ENCODE peak calls at places on chromosomes 16 and 17, in six cellular contexts. One of them, this sample, is unnamed.

GRCh38 chr17:40545660-40546059 is 19.6 kb downstream of the CCR7 start:
- DNase-seq in H1: no peak
- DNase-seq in mesenchymal stem cell: no peak
- DNase-seq in IMR-90: no peak
- DNase-seq in neuronal stem cell: no peak
- DNase-seq in mesendoderm: no peak
- DNase-seq in this sample: no peak

GRCh38 chr17:82244413-82245140 is 15.7 kb downstream of the SLC16A3 start:
- DNase-seq in mesenchymal stem cell: no peak
- DNase-seq in IMR-90: no peak
- DNase-seq in neuronal stem cell: no peak
- DNase-seq in mesendoderm: no peak
- DNase-seq in H1: no peak
- DNase-seq in this sample: peak; percentile 42

GRCh38 chr16:82639666-82640336 is 13.0 kb downstream of the CDH13 start:
- DNase-seq in neuronal stem cell: peak; percentile 56
- DNase-seq in mesenchymal stem cell: peak; percentile 79
- DNase-seq in IMR-90: peak; percentile 58
- DNase-seq in H1: peak; percentile 83
- DNase-seq in mesendoderm: peak; percentile 73
- DNase-seq in this sample: no peak

GRCh38 chr17:27066315-27066714 is 227.6 kb upstream of the WSB1 start:
- DNase-seq in H1: no peak
- DNase-seq in mesenchymal stem cell: no peak
- DNase-seq in mesendoderm: no peak
- DNase-seq in neuronal stem cell: no peak
- DNase-seq in IMR-90: no peak
- DNase-seq in this sample: no peak

GRCh38 chr16:88920618-88921602 is 54.5 kb upstream of the PABPN1L start:
- DNase-seq in mesenchymal stem cell: peak; percentile 13
- DNase-seq in neuronal stem cell: no peak
- DNase-seq in mesendoderm: no peak
- DNase-seq in IMR-90: peak; percentile 61
- DNase-seq in H1: no peak
- DNase-seq in this sample: peak; percentile 77

GRCh38 chr17:45345246-45345553 is 28.4 kb upstream of the MAP3K14 start:
- DNase-seq in H1: no peak
- DNase-seq in mesendoderm: no peak
- DNase-seq in mesenchymal stem cell: no peak
- DNase-seq in IMR-90: no peak
- DNase-seq in neuronal stem cell: no peak
- DNase-seq in this sample: no peak

GRCh38 chr16:75860654-75861053 is 134.4 kb upstream of the CPHXL start:
- DNase-seq in neuronal stem cell: peak; percentile 56
- DNase-seq in mesenchymal stem cell: no peak
- DNase-seq in H1: no peak
- DNase-seq in IMR-90: no peak
- DNase-seq in mesendoderm: peak; percentile 28
- DNase-seq in this sample: no peak

GRCh38 chr17:79948918-79949645 is 86.6 kb downstream of the TBC1D16 start:
- DNase-seq in mesendoderm: no peak
- DNase-seq in IMR-90: no peak
- DNase-seq in neuronal stem cell: no peak
- DNase-seq in H1: peak; percentile 63
- DNase-seq in mesenchymal stem cell: no peak
- DNase-seq in this sample: no peak

GRCh38 chr16:79173910-79174309 is 426.6 kb downstream of the MAF start:
- DNase-seq in IMR-90: no peak
- DNase-seq in neuronal stem cell: no peak
- DNase-seq in mesendoderm: no peak
- DNase-seq in mesenchymal stem cell: no peak
- DNase-seq in H1: no peak
- DNase-seq in this sample: no peak

GRCh38 chr17:8753976-8754440 is 4.3 kb downstream of the SPDYE4 start:
- DNase-seq in IMR-90: peak; percentile 6
- DNase-seq in mesendoderm: peak; percentile 63
- DNase-seq in mesenchymal stem cell: peak; percentile 7
- DNase-seq in neuronal stem cell: no peak
- DNase-seq in H1: no peak
- DNase-seq in this sample: peak; percentile 47

GRCh38 chr16:81846105-81846504 is 67.0 kb downstream of the PLCG2 start:
- DNase-seq in IMR-90: no peak
- DNase-seq in H1: no peak
- DNase-seq in mesendoderm: no peak
- DNase-seq in mesenchymal stem cell: no peak
- DNase-seq in neuronal stem cell: no peak
- DNase-seq in this sample: no peak

GRCh38 chr17:47800686-47801085 is 20.9 kb downstream of the OSBPL7 start:
- DNase-seq in mesendoderm: no peak
- DNase-seq in mesenchymal stem cell: no peak
- DNase-seq in neuronal stem cell: no peak
- DNase-seq in H1: no peak
- DNase-seq in IMR-90: no peak
- DNase-seq in this sample: no peak

GRCh38 chr16:19743816-19744159 is 25.7 kb downstream of the IQCK start:
- DNase-seq in neuronal stem cell: no peak
- DNase-seq in mesenchymal stem cell: no peak
- DNase-seq in H1: no peak
- DNase-seq in mesendoderm: no peak
- DNase-seq in IMR-90: peak; percentile 30
- DNase-seq in this sample: no peak

GRCh38 chr16:11303405-11304138 is 22.4 kb upstream of the PRM1 start:
- DNase-seq in IMR-90: no peak
- DNase-seq in mesenchymal stem cell: peak; percentile 36
- DNase-seq in H1: no peak
- DNase-seq in neuronal stem cell: no peak
- DNase-seq in mesendoderm: no peak
- DNase-seq in this sample: peak; percentile 85

GRCh38 chr17:11889266-11889665 is 108.0 kb downstream of the ZNF18 start:
- DNase-seq in H1: no peak
- DNase-seq in neuronal stem cell: no peak
- DNase-seq in mesendoderm: no peak
- DNase-seq in mesenchymal stem cell: no peak
- DNase-seq in IMR-90: no peak
- DNase-seq in this sample: no peak

GRCh38 chr17:44779211-44780025 is 20.6 kb downstream of the ADAM11 start:
- DNase-seq in IMR-90: peak; percentile 70
- DNase-seq in H1: peak; percentile 92
- DNase-seq in mesenchymal stem cell: peak; percentile 80
- DNase-seq in neuronal stem cell: peak; percentile 73
- DNase-seq in mesendoderm: peak; percentile 83
- DNase-seq in this sample: peak; percentile 78

GRCh38 chr16:23858496-23859062 is 22.8 kb downstream of the PRKCB start:
- DNase-seq in H1: no peak
- DNase-seq in neuronal stem cell: no peak
- DNase-seq in IMR-90: no peak
- DNase-seq in mesendoderm: no peak
- DNase-seq in mesenchymal stem cell: no peak
- DNase-seq in this sample: peak; percentile 52

GRCh38 chr17:49850772-49851386 is 3.0 kb upstream of the TAC4 start:
- DNase-seq in IMR-90: no peak
- DNase-seq in neuronal stem cell: no peak
- DNase-seq in mesendoderm: no peak
- DNase-seq in mesenchymal stem cell: no peak
- DNase-seq in H1: peak; percentile 60
- DNase-seq in this sample: no peak

GRCh38 chr16:85210423-85211169 is 98.3 kb upstream of the CIBAR2 start:
- DNase-seq in IMR-90: peak; percentile 92
- DNase-seq in H1: no peak
- DNase-seq in mesendoderm: no peak
- DNase-seq in neuronal stem cell: no peak
- DNase-seq in mesenchymal stem cell: peak; percentile 89
- DNase-seq in this sample: peak; percentile 37

GRCh38 chr16:30054959-30055553 is 10.5 kb upstream of the ALDOA start:
- DNase-seq in mesenchymal stem cell: peak; percentile 33
- DNase-seq in neuronal stem cell: no peak
- DNase-seq in H1: peak; percentile 89
- DNase-seq in IMR-90: no peak
- DNase-seq in mesendoderm: peak; percentile 80
- DNase-seq in this sample: peak; percentile 34

GRCh38 chr16:19008245-19008644 is 24.5 kb downstream of the TMC7 start:
- DNase-seq in neuronal stem cell: no peak
- DNase-seq in IMR-90: peak; percentile 87
- DNase-seq in mesendoderm: peak; percentile 7
- DNase-seq in H1: no peak
- DNase-seq in mesenchymal stem cell: peak; percentile 86
- DNase-seq in this sample: peak; percentile 67

GRCh38 chr17:18042969-18043368 is 3.8 kb downstream of the GID4 start:
- DNase-seq in mesenchymal stem cell: no peak
- DNase-seq in H1: no peak
- DNase-seq in mesendoderm: no peak
- DNase-seq in IMR-90: no peak
- DNase-seq in neuronal stem cell: no peak
- DNase-seq in this sample: no peak

GRCh38 chr17:79633937-79634813 is 23.3 kb upstream of the RBFOX3 start:
- DNase-seq in neuronal stem cell: no peak
- DNase-seq in mesenchymal stem cell: no peak
- DNase-seq in mesendoderm: no peak
- DNase-seq in IMR-90: no peak
- DNase-seq in H1: peak; percentile 37
- DNase-seq in this sample: no peak

GRCh38 chr17:45579529-45580495 is 89.3 kb upstream of the PLEKHM1 start:
- DNase-seq in mesenchymal stem cell: peak; percentile 7
- DNase-seq in IMR-90: no peak
- DNase-seq in mesendoderm: peak; percentile 64
- DNase-seq in neuronal stem cell: no peak
- DNase-seq in H1: peak; percentile 63
- DNase-seq in this sample: no peak

DNA sequence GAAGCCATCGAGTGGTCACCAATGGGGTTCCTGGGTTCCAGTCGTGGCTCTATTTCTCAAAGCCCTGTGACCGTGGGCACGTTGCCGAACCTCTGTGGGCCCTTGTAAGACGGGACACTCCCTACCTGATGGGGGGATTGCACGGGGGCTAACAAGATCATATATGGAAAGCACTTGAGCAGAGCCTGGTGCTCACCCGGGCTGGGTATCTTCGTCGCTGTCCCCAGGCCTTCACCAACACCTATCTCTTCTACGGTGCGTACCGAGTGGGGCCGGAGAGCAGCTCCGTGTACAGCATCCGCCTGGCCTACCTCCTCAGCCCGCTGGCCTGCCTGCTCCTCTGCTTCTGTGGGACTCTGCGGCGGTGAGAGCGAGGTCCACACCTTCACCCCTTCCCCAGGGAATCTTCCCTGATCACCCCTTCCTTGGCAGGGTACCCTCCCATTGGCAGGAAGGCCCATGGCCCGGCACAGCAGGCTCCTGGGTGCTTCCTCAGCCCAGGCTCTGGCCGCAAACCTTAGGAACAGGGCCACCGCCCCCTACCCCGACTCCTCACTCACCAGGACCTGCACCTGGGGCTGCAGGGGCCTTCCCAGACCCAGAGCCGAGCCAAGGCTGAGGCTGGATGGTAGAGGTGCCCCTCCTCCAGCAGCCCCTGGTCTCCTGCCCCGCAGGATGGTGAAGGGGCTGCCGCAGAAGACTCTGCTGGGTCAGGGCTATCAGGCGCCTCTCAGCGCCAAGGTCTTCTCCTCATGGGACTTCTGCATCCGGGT is 2.8 kb downstream of the TMC8 start:
- DNase-seq in neuronal stem cell: no peak
- DNase-seq in H1: no peak
- DNase-seq in mesendoderm: no peak
- DNase-seq in mesenchymal stem cell: no peak
- DNase-seq in IMR-90: no peak
- DNase-seq in this sample: no peak
- H3K4me3 ChIP-seq in neuronal stem cell: no peak overlapping the region
- H3K4me3 ChIP-seq in H1: no peak overlapping the region
- H3K4me3 ChIP-seq in mesendoderm: no peak overlapping the region
- H3K4me3 ChIP-seq in mesenchymal stem cell: no peak overlapping the region
- H3K4me3 ChIP-seq in IMR-90: no peak overlapping the region
- H3K4me3 ChIP-seq in this sample: no peak overlapping the region

GRCh38 chr17:81119223-81120148 is 45.8 kb upstream of the PVALEF start:
- DNase-seq in mesenchymal stem cell: peak; percentile 96
- DNase-seq in mesendoderm: peak; percentile 98
- DNase-seq in IMR-90: peak; percentile 92
- DNase-seq in neuronal stem cell: peak; percentile 90
- DNase-seq in H1: peak; percentile 100
- DNase-seq in this sample: peak; percentile 94
- H3K18ac ChIP-seq in mesenchymal stem cell: peak overlapping the region; percentile 95
- H3K18ac ChIP-seq in mesendoderm: no peak overlapping the region
- H3K18ac ChIP-seq in IMR-90: no peak overlapping the region
- H3K18ac ChIP-seq in neuronal stem cell: peak overlapping the region; percentile 100
- H3K18ac ChIP-seq in H1: no peak overlapping the region
- H3K18ac ChIP-seq in this sample: peak overlapping the region; percentile 37

GRCh38 chr17:78408476-78409020 is 30.1 kb downstream of the PGS1 start:
- DNase-seq in IMR-90: no peak
- DNase-seq in neuronal stem cell: no peak
- DNase-seq in H1: no peak
- DNase-seq in mesenchymal stem cell: no peak
- DNase-seq in mesendoderm: no peak
- DNase-seq in this sample: no peak
- H3K23ac ChIP-seq in IMR-90: no peak overlapping the region
- H3K23ac ChIP-seq in neuronal stem cell: no peak overlapping the region
- H3K23ac ChIP-seq in H1: no peak overlapping the region
- H3K23ac ChIP-seq in mesenchymal stem cell: no peak overlapping the region
- H3K23ac ChIP-seq in mesendoderm: no peak overlapping the region
- H3K23ac ChIP-seq in this sample: no peak overlapping the region

DNA sequence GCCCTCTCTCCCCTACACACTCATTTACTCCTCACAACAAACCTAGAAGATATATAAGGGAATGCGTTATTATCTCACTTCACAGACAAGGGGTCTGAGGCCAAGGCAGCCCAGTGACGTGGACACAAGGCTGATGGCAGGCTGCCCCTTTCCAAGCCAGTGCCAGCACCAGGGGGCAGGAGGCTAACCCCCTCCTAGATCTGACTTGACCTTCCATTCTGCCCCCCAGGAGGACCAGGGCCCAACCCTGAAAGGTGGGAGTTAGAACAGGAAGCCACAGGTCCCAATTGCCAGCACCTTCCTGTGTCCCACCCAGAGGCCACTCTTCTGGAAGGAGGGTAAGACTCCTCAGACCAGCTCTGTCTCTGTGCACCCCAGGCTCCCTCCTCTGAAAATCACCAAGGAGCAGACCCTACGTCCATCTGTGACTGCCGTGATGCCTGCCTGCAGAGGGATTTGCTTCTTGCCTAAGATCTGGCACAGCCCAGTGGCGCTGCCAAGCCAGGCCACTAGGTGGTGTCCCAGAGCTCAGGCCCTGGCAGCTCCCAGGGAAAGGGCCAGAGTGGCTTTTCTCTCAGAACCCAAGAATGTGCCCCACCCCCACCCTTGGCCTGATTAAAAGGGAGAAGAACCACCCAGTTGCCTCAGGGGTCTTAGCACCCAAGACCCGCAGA is 42.4 kb upstream of the MRPS23 start:
- DNase-seq in neuronal stem cell: peak; percentile 83
- DNase-seq in mesenchymal stem cell: peak; percentile 93
- DNase-seq in H1: peak; percentile 99
- DNase-seq in mesendoderm: peak; percentile 97
- DNase-seq in IMR-90: peak; percentile 84
- DNase-seq in this sample: peak; percentile 88
- H3K4me3 ChIP-seq in neuronal stem cell: no peak overlapping the region
- H3K4me3 ChIP-seq in mesenchymal stem cell: no peak overlapping the region
- H3K4me3 ChIP-seq in H1: no peak overlapping the region
- H3K4me3 ChIP-seq in mesendoderm: no peak overlapping the region
- H3K4me3 ChIP-seq in IMR-90: no peak overlapping the region
- H3K4me3 ChIP-seq in this sample: no peak overlapping the region

This sample was measured in trophoblast cell.